ENCODE peak calls at places on chromosomes 13 and 19, in six cellular contexts. W is aorta, G is tibial artery, B is left ventricle myocardium inferior, C is Peyer's patch, Z is tibial nerve. Q is an unnamed sample.
A peak's percentile ranks its signal among the peaks of the same experiment; 100 is the strongest.

GRCh38 chr19:47197141-47197540 is 33.9 kb downstream of the BBC3 start:
- DNase-seq in W (no peak), G (no peak), B (no peak), C (no peak), Z (no peak), Q (no peak)

GRCh38 chr13:77105051-77105450 is 78.1 kb upstream of the FBXL3 start:
- DNase-seq in W (no peak), G (no peak), B (no peak), C (no peak), Z (no peak), Q (no peak)

GRCh38 chr13:24351423-24351822 is 42.0 kb downstream of the C1QTNF9 start:
- DNase-seq in W (no peak), G (no peak), B (no peak), C (no peak), Z (no peak), Q (no peak)

GRCh38 chr19:6772866-6773322 is 386 bp downstream of the VAV1 start:
- DNase-seq in W (no peak), G (no peak), B (no peak), C (no peak), Z (no peak), Q (no peak)

GRCh38 chr19:10855879-10856522 is 7.8 kb downstream of the C19orf38 start:
- DNase-seq in W (no peak), G (no peak), B (no peak), C (no peak), Z (no peak), Q (no peak)

GRCh38 chr19:7927605-7928333 is 1.8 kb upstream of the CTXN1 start:
- DNase-seq in W (peak; percentile 56), G (peak; percentile 21), B (no peak), C (no peak), Z (no peak), Q (no peak)

GRCh38 chr19:14425696-14426138 is 6.6 kb upstream of the DDX39A start:
- DNase-seq in W (no peak), G (no peak), B (no peak), C (no peak), Z (no peak), Q (no peak)

GRCh38 chr13:46487748-46488147 is 65.2 kb upstream of the LRCH1 start:
- DNase-seq in W (no peak), G (no peak), B (no peak), C (no peak), Z (no peak), Q (no peak)

GRCh38 chr13:38743499-38743898 is 56.6 kb downstream of the FREM2 start:
- DNase-seq in W (no peak), G (no peak), B (no peak), C (no peak), Z (no peak), Q (no peak)

GRCh38 chr13:59247166-59247565 is 916.6 kb downstream of the DIAPH3 start:
- DNase-seq in W (no peak), G (no peak), B (peak; percentile 50), C (no peak), Z (no peak), Q (peak; percentile 70)

GRCh38 chr13:32164622-32165268 is 133.2 kb downstream of the FRY start:
- DNase-seq in W (no peak), G (no peak), B (no peak), C (no peak), Z (no peak), Q (no peak)

GRCh38 chr19:1470864-1471513 is 8.0 kb downstream of the C19orf25 start:
- DNase-seq in W (no peak), G (no peak), B (no peak), C (no peak), Z (no peak), Q (peak; percentile 23)
- H3K4me3 ChIP-seq in W (no peak overlapping the region), G (peak overlapping the region; percentile 20), B (peak overlapping the region; percentile 75), C (peak overlapping the region; percentile 56), Z (peak overlapping the region; percentile 8), Q (peak overlapping the region; percentile 58)

DNA sequence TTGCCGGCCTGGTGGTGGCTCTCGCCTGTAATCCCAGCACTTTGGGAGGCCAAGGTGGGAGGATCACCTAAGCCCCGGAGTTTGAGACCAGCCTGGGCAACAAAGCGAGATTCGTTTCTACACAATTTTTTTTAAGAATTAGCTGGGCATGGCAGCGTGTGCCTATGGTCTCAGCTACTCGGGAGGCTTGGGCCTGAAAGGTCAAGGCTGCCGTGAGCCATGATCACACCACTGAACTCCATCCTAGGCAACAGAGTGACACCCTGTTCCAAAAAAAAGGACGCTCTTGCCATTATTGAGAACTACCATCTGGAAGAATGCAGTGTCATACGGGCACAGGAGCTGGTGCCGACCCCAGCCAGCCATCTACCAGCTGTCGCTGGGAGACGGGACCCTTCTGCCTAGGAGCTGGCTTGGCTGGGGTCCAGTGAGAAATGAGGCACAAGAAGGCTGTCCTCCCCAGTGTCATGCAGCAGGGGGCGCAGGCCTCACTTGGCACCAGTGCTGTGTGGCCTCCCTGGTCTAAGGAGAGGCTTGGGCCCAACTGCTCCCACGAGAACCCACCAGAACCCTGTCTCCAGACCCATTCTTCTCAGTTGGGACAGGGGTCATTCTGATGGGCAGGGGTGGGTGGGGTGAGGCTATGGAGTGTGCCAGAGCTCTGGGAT is 12.2 kb upstream of the RELB start:
- DNase-seq in W (peak; percentile 78), G (peak; percentile 31), B (peak; percentile 40), C (peak; percentile 81), Z (peak; percentile 41), Q (peak; percentile 60)
- H3K36me3 ChIP-seq in W (no peaks in the 10 kb centered on the region), G (peaks cover 66% of the 10 kb centered on the region), B (peaks cover 97% of the 10 kb centered on the region), C (no peaks in the 10 kb centered on the region), Z (no peaks in the 10 kb centered on the region), Q (peaks cover 31% of the 10 kb centered on the region)

GRCh38 chr13:84684048-84684662 is 801.9 kb upstream of the SLITRK1 start:
- DNase-seq in W (no peak), G (no peak), B (no peak), C (no peak), Z (no peak), Q (no peak)

GRCh38 chr13:84684804-84685203 is 802.5 kb upstream of the SLITRK1 start:
- DNase-seq in W (no peak), G (no peak), B (no peak), C (no peak), Z (no peak), Q (no peak)

GRCh38 chr13:84686973-84687372 is 804.7 kb upstream of the SLITRK1 start:
- DNase-seq in W (no peak), G (no peak), B (no peak), C (no peak), Z (no peak), Q (no peak)

GRCh38 chr13:84683448-84683847 is 801.2 kb upstream of the SLITRK1 start:
- DNase-seq in W (no peak), G (no peak), B (no peak), C (no peak), Z (no peak), Q (no peak)

DNA sequence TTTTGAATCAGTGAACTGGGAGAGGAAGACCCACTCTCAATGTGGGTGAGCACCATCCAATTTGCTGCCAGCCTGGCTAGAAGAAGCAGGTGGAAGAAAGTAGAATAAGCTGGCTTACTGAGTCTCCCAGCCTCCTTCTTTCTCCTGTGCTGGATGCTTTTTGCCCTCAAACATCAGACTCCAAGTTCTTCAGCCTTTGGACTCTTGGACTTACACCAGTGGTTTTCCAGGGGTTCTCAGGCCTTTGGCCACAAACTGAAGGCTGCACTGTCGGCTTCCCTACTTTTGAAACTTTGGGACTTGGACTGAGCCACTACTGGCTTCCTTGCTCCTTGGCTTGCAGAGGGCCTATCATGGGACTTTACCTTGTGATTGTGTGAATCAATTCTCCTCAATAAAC is 804.2 kb upstream of the SLITRK1 start:
- DNase-seq in W (no peak), G (no peak), B (no peak), C (no peak), Z (no peak), Q (no peak)
- H3K4me3 ChIP-seq in W (no peak overlapping the region), G (no peak overlapping the region), B (no peak overlapping the region), C (no peak overlapping the region), Z (no peak overlapping the region), Q (no peak overlapping the region)

GRCh38 chr19:48573163-48573505 is 21.2 kb downstream of the SULT2B1 start:
- DNase-seq in W (no peak), G (no peak), B (peak; percentile 31), C (no peak), Z (no peak), Q (no peak)

GRCh38 chr19:48569814-48570213 is 17.8 kb downstream of the SULT2B1 start:
- DNase-seq in W (no peak), G (peak; percentile 23), B (no peak), C (no peak), Z (no peak), Q (no peak)

GRCh38 chr19:48568345-48568886 is 16.4 kb downstream of the SULT2B1 start:
- DNase-seq in W (peak; percentile 92), G (peak; percentile 91), B (peak; percentile 87), C (peak; percentile 83), Z (peak; percentile 68), Q (peak; percentile 80)

GRCh38 chr19:48575931-48576622 is 24.1 kb downstream of the SULT2B1 start:
- DNase-seq in W (no peak), G (no peak), B (no peak), C (no peak), Z (no peak), Q (no peak)

DNA sequence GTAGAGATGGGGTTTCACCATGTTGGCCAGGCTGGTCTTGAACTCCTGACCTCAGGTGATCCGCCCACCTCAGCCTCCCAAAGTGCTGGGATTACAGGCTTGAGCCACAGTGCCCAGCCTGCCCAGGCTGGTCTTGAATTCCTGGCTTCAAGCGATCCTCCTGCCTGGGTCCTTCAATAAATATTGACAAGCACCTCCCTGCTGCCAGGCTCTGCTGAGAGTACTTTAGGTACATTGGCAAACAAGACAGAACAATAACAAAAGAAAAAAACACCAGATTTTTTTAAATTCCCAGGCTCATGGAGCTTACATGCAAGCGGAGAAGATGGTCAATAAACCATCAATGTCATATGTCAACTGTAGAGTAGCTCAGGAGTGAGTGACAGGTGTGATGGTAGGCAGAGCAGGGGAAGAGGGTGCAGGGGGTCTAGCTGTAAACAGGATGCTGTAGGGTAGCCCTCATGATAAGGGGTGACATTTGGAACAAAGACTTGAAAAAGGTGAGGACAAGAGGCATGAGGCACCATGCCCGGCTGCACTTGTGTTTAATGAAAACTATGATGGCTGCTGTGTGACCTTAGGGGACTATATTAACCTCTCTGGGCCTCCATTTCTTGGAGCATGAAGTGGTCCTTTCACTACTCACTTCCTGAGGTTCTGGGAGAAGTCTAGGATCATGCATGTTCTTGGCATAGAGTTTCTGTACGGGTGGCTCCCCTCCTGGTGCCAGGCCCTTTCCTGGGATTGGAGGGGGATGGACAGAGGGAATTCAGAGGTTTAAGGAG is 19.6 kb downstream of the SULT2B1 start:
- DNase-seq in W (no peak), G (no peak), B (no peak), C (no peak), Z (no peak), Q (no peak)
- H3K36me3 ChIP-seq in W (no peaks in the 10 kb centered on the region), G (no peaks in the 10 kb centered on the region), B (no peaks in the 10 kb centered on the region), C (no peaks in the 10 kb centered on the region), Z (no peaks in the 10 kb centered on the region), Q (no peaks in the 10 kb centered on the region)